ENCODE peak calls at places on chromosomes 16 and 17, in four cellular contexts. M, J, U and N are unnamed samples.

GRCh38 chr17:55710410-55710809 is 12.3 kb downstream of the TMEM100 start:
- DNase-seq in M (no peak), J (no peak), U (no peak), N (no peak)

GRCh38 chr17:27543958-27544349 is 87.0 kb upstream of the LGALS9 start:
- DNase-seq in M (no peak), J (no peak), U (no peak), N (no peak)

GRCh38 chr17:71522383-71522782 is 598.4 kb upstream of the SOX9 start:
- DNase-seq in M (no peak), J (no peak), U (no peak), N (no peak)

GRCh38 chr16:66270333-66270927 is 96.1 kb upstream of the CDH5 start:
- DNase-seq in M (peak; percentile 69), J (peak; percentile 77), U (peak; percentile 58), N (peak; percentile 84)

GRCh38 chr17:40517981-40518380 is 16.6 kb upstream of the TNS4 start:
- DNase-seq in M (peak; percentile 10), J (peak; percentile 33), U (no peak), N (no peak)

GRCh38 chr16:88383401-88384221 is 852 bp downstream of the ZNF469 start:
- DNase-seq in M (peak; percentile 38), J (peak; percentile 73), U (peak; percentile 28), N (peak; percentile 53)

GRCh38 chr17:1111599-1112443 is 68.0 kb downstream of the ABR start:
- DNase-seq in M (no peak), J (no peak), U (no peak), N (peak; percentile 74)

GRCh38 chr16:81649561-81649960 is 129.5 kb upstream of the PLCG2 start:
- DNase-seq in M (no peak), J (no peak), U (no peak), N (no peak)

GRCh38 chr17:55314784-55315491 is 50.2 kb downstream of the HLF start:
- DNase-seq in M (no peak), J (no peak), U (no peak), N (no peak)

GRCh38 chr17:8420041-8420934 is 15.4 kb upstream of the NDEL1 start:
- DNase-seq in M (peak; percentile 74), J (no peak), U (no peak), N (peak; percentile 74)

GRCh38 chr17:20263595-20263994 is 203.7 kb downstream of the LGALS9B start:
- DNase-seq in M (no peak), J (no peak), U (peak; percentile 1), N (no peak)

GRCh38 chr16:4086153-4086552 is 30.1 kb downstream of the ADCY9 start:
- DNase-seq in M (no peak), J (no peak), U (no peak), N (no peak)

GRCh38 chr16:3389663-3390338 is 11.0 kb downstream of the ZSCAN32 start:
- DNase-seq in M (no peak), J (no peak), U (no peak), N (no peak)

GRCh38 chr17:40552806-40553693 is 12.2 kb downstream of the CCR7 start:
- DNase-seq in M (no peak), J (peak; percentile 67), U (no peak), N (peak; percentile 51)

GRCh38 chr17:78817123-78817522 is 23.5 kb downstream of the USP36 start:
- DNase-seq in M (no peak), J (no peak), U (no peak), N (no peak)

GRCh38 chr17:3788200-3788599 is 12.8 kb downstream of the ITGAE start:
- DNase-seq in M (no peak), J (no peak), U (no peak), N (no peak)

GRCh38 chr16:58556678-58557077 is 41.4 kb downstream of the SETD6 start:
- DNase-seq in M (no peak), J (no peak), U (no peak), N (no peak)
- H3K4me1 ChIP-seq in M (no peaks in the 10 kb centered on the region), J (no peaks in the 10 kb centered on the region), U (no peaks in the 10 kb centered on the region), N (no peaks in the 10 kb centered on the region)

GRCh38 chr16:68520649-68521086 is 18.4 kb upstream of the ZFP90 start:
- DNase-seq in M (peak; percentile 88), J (peak; percentile 85), U (peak; percentile 81), N (peak; percentile 95)
- TF ChIP-seq CTCF in M (peak; percentile 97), J (peak; percentile 96), U (peak; percentile 99), N (peak; percentile 98)

DNA sequence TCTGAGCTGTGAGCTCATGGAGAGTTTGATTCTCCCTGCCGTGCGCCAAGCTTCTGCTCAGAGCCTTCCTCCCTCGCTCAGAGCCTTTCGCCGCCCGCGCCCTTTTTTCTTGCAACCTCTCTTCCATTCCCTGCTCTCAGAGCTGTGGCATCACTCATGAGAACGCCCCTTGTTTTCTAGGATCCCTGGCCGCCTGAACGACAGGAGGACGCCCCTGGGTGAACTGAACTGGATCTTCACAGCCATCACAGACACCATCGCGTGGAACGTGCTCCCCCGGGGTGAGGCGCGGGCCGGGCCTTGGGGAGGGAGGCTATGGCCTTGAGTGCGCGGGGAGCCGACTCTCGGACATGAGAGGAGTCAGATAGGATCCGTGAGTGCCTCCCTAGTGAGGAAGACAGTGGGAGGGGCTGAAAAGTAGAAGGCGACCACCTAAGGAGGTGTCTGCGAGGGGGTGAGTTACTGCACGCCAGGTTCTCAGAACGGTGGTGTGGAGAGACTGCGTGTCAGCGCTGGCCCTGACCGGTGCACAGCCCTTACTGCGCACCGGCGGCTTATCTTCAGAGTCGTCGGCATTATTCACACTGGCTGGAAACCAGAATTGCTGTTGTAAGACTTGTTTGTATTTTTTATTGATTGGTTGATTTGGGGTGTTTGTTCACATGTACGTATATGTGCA is 169.5 kb upstream of the CHMP6 start:
- DNase-seq in M (peak; percentile 7), J (peak; percentile 51), U (no peak), N (peak; percentile 32)
- H3K4me1 ChIP-seq in M (peaks cover 35% of the 10 kb centered on the region), J (no peaks in the 10 kb centered on the region), U (no peaks in the 10 kb centered on the region), N (peaks cover 11% of the 10 kb centered on the region)

GRCh38 chr16:22055881-22056280 is 36.5 kb upstream of the VWA3A start:
- DNase-seq in M (no peak), J (no peak), U (no peak), N (no peak)
- TF ChIP-seq CTCF in M (no peak), J (no peak), U (no peak), N (peak; percentile 10)

GRCh38 chr17:50891577-50891989 is 25.4 kb upstream of the TOB1 start:
- DNase-seq in M (no peak), J (peak; percentile 45), U (no peak), N (no peak)

GRCh38 chr17:50884354-50885311 is 18.5 kb upstream of the TOB1 start:
- DNase-seq in M (no peak), J (no peak), U (no peak), N (no peak)

GRCh38 chr17:50890675-50891516 is 24.7 kb upstream of the TOB1 start:
- DNase-seq in M (no peak), J (no peak), U (peak; percentile 47), N (no peak)

GRCh38 chr17:50889528-50890118 is 23.5 kb upstream of the TOB1 start:
- DNase-seq in M (no peak), J (peak; percentile 4), U (no peak), N (no peak)

DNA sequence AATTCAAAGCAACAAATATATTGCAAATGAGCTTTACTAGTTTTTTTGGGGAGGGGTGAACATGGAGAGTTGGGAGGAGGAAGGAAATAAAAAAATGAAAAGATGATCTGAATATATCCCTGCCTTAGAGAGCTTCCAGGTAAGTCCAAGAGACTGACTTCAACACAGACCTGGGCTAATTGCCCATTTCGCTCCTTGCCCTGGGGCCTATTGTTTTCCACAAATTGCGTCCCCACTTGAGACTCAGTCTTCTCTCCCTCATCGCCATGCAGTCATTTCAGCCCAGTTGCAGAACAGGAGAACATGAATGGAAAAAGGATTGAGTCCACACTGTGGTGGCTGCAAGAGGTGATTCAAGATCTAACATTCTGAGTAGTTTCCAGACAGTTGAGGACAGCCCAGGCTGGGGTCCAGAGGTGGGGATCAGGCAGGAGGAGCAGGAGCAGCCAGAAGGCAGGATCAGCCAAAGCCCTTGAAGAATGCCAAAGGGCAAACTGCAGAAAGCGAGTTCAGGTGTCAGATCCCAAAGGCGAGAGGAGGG is 21.6 kb upstream of the TOB1 start:
- DNase-seq in M (no peak), J (no peak), U (no peak), N (no peak)
- H3K4me1 ChIP-seq in M (peaks cover 17% of the 10 kb centered on the region), J (no peaks in the 10 kb centered on the region), U (peaks cover 27% of the 10 kb centered on the region), N (no peaks in the 10 kb centered on the region)

GRCh38 chr17:64491034-64491860 is 5.6 kb downstream of the POLG2 start:
- DNase-seq in M (peak; percentile 43), J (no peak), U (no peak), N (no peak)
- TF ChIP-seq CTCF in M (peak; percentile 52), J (peak; percentile 34), U (peak; percentile 87), N (peak; percentile 64)

GRCh38 chr16:68563631-68564366 is 24.7 kb downstream of the ZFP90 start:
- DNase-seq in M (no peak), J (no peak), U (no peak), N (no peak)
- H3K4me1 ChIP-seq in M (no peaks in the 10 kb centered on the region), J (no peaks in the 10 kb centered on the region), U (no peaks in the 10 kb centered on the region), N (no peaks in the 10 kb centered on the region)

GRCh38 chr17:67244621-67245072 is 349 bp downstream of the HELZ start:
- DNase-seq in M (peak; percentile 37), J (peak; percentile 69), U (no peak), N (peak; percentile 51)

GRCh38 chr17:67246648-67247415 is 1.8 kb upstream of the HELZ start:
- DNase-seq in M (peak; percentile 83), J (no peak), U (peak; percentile 91), N (peak; percentile 78)

GRCh38 chr17:67245073-67245693 is at the start of gene HELZ:
- DNase-seq in M (peak; percentile 83), J (peak; percentile 82), U (peak; percentile 76), N (peak; percentile 77)

GRCh38 chr17:67246398-67246647 is 1.3 kb upstream of the HELZ start:
- DNase-seq in M (no peak), J (no peak), U (no peak), N (no peak)

DNA sequence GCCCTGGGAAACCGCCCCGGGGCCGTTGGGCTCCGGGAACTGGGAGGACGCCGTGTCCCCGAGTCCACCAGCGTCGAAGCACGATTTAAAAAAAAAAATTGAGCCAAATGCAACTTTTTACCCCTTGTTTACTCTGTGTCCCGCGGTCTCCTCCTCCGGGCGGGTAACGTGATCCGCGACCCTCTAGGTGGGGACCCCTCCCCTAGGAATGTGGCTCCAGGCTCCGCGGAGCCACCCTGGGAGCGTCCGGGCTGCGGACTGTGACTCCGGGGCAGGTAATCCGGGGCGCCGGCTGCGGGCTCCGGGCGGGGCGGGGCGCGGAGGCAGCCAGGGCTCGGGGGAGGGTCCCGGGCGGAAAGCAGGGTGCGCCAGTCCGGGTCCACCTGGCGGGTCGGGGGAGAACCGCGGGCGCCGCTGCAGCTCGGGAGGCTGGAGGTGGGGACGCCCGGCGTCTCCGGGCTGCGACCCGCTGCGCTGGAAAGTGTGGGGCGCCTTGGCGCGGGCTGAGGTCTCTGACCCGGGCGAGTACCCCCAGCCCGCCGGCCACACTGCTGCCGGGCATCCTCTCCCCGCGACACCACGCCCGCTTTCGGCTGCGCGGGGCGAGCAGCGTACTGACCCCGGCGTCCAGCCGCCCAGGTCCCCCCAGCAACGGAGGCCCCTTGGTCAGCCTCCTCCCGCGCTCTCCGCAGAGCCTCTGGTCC is 850 bp upstream of the HELZ start:
- DNase-seq in M (peak; percentile 40), J (no peak), U (no peak), N (peak; percentile 59)
- TF ChIP-seq CTCF in M (no peak), J (no peak), U (no peak), N (no peak)

GRCh38 chr17:77402159-77402731 is 261.5 kb downstream of the SEC14L1 start:
- DNase-seq in M (no peak), J (no peak), U (no peak), N (no peak)
- H3K4me1 ChIP-seq in M (peaks cover 62% of the 10 kb centered on the region), J (peaks cover 4% of the 10 kb centered on the region), U (no peaks in the 10 kb centered on the region), N (peaks cover 58% of the 10 kb centered on the region)